ENCODE peak calls at places on chromosomes 13 and 19, in six cellular contexts. N is mesenchymal stem cell, E is SK-N-SH, S is K562, H is neuronal stem cell, O is colonic mucosa. A is an unnamed sample.

GRCh38 chr13:100347941-100348340 is 240.6 kb downstream of the GGACT start:
- DNase-seq in H (no peak), E (no peak), S (no peak), O (peak), N (no peak), A (no peak)

GRCh38 chr19:7833225-7834156 is 3.5 kb downstream of the EVI5L start:
- DNase-seq in S (peak), E (no peak), O (peak), H (no peak), N (no peak), A (peak)

GRCh38 chr13:109704771-109705628 is 81.4 kb downstream of the IRS2 start:
- DNase-seq in S (no peak), N (no peak), O (peak), E (no peak), H (no peak), A (no peak)

GRCh38 chr13:100796463-100796862 is 121.9 kb upstream of the TMTC4 start:
- DNase-seq in S (no peak), N (no peak), O (no peak), H (no peak), E (no peak), A (no peak)

GRCh38 chr13:21060827-21061076 is 634 bp downstream of the LATS2 start:
- DNase-seq in S (no peak), N (no peak), E (peak), O (no peak), H (no peak), A (no peak)

GRCh38 chr19:47036233-47036651 is 12.2 kb downstream of the TMEM160 start:
- DNase-seq in H (no peak), N (no peak), E (no peak), O (peak), S (no peak), A (no peak)

GRCh38 chr19:49188626-49189200 is 31.1 kb downstream of the TRPM4 start:
- DNase-seq in H (no peak), O (no peak), N (no peak), S (peak), E (no peak), A (no peak)

GRCh38 chr13:59299584-59299983 is 864.1 kb downstream of the DIAPH3 start:
- DNase-seq in N (no peak), E (no peak), S (no peak), H (no peak), O (no peak), A (no peak)

GRCh38 chr19:41426952-41427646 is at the start of gene B3GNT8:
- DNase-seq in S (peak), N (peak), O (peak), H (peak), E (peak), A (peak)

GRCh38 chr13:42275098-42275471 is 3.1 kb downstream of the AKAP11 start:
- DNase-seq in E (no peak), O (no peak), H (no peak), S (no peak), N (no peak), A (no peak)

GRCh38 chr19:45099465-45100201 is 6.7 kb downstream of the PPP1R37 start:
- DNase-seq in E (no peak), S (no peak), H (no peak), N (no peak), O (no peak), A (no peak)

GRCh38 chr13:44050450-44051063 is 170.9 kb downstream of the LACC1 start:
- DNase-seq in O (no peak), H (no peak), E (peak), S (peak), N (peak), A (no peak)

GRCh38 chr19:48284891-48285290 is 15.0 kb downstream of the ZNF114 start:
- DNase-seq in O (no peak), S (no peak), H (no peak), N (peak), E (no peak), A (no peak)

GRCh38 chr19:33375760-33376159 is 2.3 kb downstream of the CEBPG start:
- DNase-seq in S (no peak), O (no peak), H (no peak), E (no peak), N (peak), A (no peak)
- H3K4me3 ChIP-seq in S (no peak), O (no peak), H (no peak), E (no peak), N (no peak), A (no peak)

GRCh38 chr13:98187155-98187726 is 10.2 kb upstream of the RNF113B start:
- DNase-seq in S (no peak), O (no peak), H (no peak), E (no peak), N (no peak), A (no peak)
- H3K9ac ChIP-seq in S (no peak), O (no peak), H (no peak), E (no peak), N (no peak), A (no peak)

DNA sequence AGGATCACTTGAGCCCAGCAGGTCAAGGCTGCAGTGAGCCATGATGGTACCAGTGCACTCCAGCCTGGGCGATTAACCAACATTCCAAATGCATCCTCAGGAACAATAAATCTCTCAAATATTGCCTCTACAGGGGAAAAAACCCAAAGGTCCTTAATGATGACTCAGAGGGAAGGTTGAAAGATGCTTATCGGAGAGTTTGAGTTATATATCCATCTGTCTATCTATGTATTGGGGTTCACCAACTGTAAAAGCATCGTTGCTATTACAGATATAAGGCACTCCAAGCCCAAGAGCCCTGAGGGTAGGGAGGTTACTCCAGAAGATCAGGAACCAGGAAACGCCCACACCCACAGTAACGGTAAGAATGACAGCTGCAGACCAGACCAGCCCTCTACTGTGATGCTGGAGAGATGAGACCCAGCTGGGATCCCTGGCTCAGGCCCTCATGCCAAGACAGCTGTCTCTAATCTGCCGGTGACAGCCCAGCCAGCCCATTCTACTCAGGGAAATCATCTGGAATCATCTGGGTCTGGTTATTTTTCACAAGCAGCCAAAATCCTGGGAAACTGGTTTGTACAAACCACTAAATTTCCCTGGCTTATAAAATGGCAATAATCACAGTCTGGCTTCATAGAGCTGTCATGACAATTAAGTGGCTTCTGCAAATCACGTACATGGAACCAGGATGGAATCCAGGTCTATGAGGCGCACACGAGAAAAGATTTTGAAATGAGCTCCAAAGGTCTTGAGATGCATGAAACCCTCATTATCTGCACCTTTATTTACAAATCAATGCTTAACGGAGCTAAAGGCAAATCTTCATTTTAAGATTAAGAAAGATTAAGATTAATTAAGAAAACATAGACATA is 23.8 kb downstream of the TEX101 start:
- DNase-seq in H (no peak), E (peak), N (no peak), O (peak), S (no peak), A (peak)
- H3K27ac ChIP-seq in H (no peak), E (peak), N (no peak), O (peak), S (no peak), A (no peak)

GRCh38 chr19:38389957-38390924 is 1.7 kb downstream of the SPRED3 start:
- DNase-seq in S (no peak), N (no peak), E (peak), O (no peak), H (no peak), A (no peak)
- H3K4me3 ChIP-seq in S (no peak), N (peak), E (peak), O (no peak), H (peak), A (no peak)

GRCh38 chr19:1273263-1274041 is 1.9 kb upstream of the FAM174C start:
- DNase-seq in S (no peak), E (no peak), H (no peak), O (no peak), N (no peak), A (no peak)

GRCh38 chr19:1274081-1274851 is 1.1 kb upstream of the FAM174C start:
- DNase-seq in E (no peak), H (no peak), S (peak), O (no peak), N (no peak), A (peak)

GRCh38 chr19:1270854-1271527 is 1.9 kb downstream of the CIRBP start:
- DNase-seq in H (no peak), S (no peak), E (no peak), O (no peak), N (no peak), A (no peak)

GRCh38 chr19:1271528-1272422 is 2.6 kb downstream of the CIRBP start:
- DNase-seq in H (no peak), S (no peak), N (no peak), O (no peak), E (no peak), A (no peak)

DNA sequence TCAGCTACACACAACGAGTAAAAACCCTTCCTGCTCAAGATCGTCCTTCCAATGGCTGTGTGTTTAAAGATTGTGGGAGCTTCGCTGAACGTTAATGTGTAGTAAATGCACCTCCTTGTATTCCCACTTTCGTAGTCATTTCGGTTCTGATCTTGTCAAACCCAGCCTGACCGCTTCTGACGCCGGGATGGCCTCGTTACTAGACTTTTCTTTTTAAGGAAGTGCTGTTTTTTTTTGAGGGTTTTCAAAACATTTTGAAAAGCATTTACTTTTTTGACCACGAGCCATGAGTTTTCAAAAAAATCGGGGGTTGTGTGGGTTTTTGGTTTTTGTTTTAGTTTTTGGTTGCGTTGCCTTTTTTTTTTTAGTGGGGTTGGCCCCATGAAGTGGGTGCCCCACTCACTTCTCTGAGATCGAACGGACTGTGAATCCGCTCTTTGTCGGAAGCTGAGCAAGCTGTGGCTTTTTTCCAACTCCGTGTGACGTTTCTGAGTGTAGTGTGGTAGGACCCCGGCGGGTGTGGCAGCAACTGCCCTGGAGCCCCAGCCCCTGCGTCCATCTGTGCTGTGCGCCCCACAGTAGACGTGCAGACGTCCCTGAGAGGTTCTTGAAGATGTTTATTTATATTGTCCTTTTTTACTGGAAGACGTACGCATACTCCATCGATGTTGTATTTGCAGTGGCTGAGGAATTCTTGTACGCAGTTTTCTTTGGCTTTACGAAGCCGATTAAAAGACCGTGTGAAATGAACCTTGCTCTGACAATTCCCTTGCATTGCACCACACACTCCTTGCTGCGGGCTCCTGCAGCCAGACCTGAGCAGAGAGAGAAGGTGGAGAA is 2.7 kb upstream of the FAM174C start:
- DNase-seq in N (no peak), H (no peak), E (no peak), S (no peak), O (no peak), A (no peak)
- H3K9ac ChIP-seq in N (peak), H (peak), E (no peak), S (peak), O (peak), A (peak)